ENCODE peak calls at places on chromosomes 11 and 22, in seven cellular contexts. V is progenitor cell of endocrine pancreas; M is stimulated activated CD4-positive, alpha-beta T cell treated with anti-CD3 and anti-CD28 coated beads, Interleukin-12 subunit alpha, Interleukin-12 subunit beta, amount 100 ng/mL, for 48 hours; N is NCI-H1092 treated with DMSO at 0.1 percent for 48 hours; W is WTC11; K is activated CD4-positive, alpha-beta T cell treated with anti-CD3 and anti-CD28 coated beads, Interleukin-2, amount 50 U/mL, for 1 hour; Z is NCI-H446 treated with DMSO at 0.1 percent for 48 hours. D is an unnamed sample.

GRCh38 chr11:86497310-86497709 is 122.6 kb downstream of the CCDC81 start:
- DNase-seq in V (no peak), M (no peak), N (no peak), W (no peak), K (no peak), Z (no peak), D (no peak)

GRCh38 chr11:47923667-47924066 is 56.7 kb upstream of the PTPRJ start:
- DNase-seq in V (no peak), M (no peak), N (peak), W (no peak), K (no peak), Z (no peak), D (no peak)

GRCh38 chr22:43005106-43005505 is 9.8 kb downstream of the PACSIN2 start:
- DNase-seq in V (no peak), M (no peak), N (no peak), W (no peak), K (no peak), Z (no peak), D (no peak)

GRCh38 chr22:37782340-37783168 is 25.2 kb upstream of the GCAT start:
- DNase-seq in V (no peak), M (no peak), N (no peak), W (no peak), K (no peak), Z (no peak), D (no peak)

GRCh38 chr22:31148953-31149627 is 8.8 kb upstream of the PLA2G3 start:
- DNase-seq in V (peak), M (no peak), N (peak), W (peak), K (peak), Z (peak), D (peak)

GRCh38 chr11:66727282-66727882 is 1.6 kb downstream of the SPTBN2 start:
- DNase-seq in V (no peak), M (peak), N (peak), W (peak), K (no peak), Z (no peak), D (no peak)

GRCh38 chr11:43021466-43021865 is 290.3 kb upstream of the API5 start:
- DNase-seq in V (no peak), M (no peak), N (peak), W (peak), K (no peak), Z (no peak), D (no peak)

GRCh38 chr22:22685586-22685985 is 41.2 kb downstream of the GGTLC2 start:
- DNase-seq in V (no peak), M (no peak), N (no peak), W (no peak), K (no peak), Z (no peak), D (no peak)

GRCh38 chr11:31943056-31943780 is 132.1 kb upstream of the PAX6 start:
- DNase-seq in V (no peak), M (no peak), N (no peak), W (no peak), K (no peak), Z (no peak), D (no peak)

GRCh38 chr11:47220401-47220821 is 5.6 kb downstream of the DDB2 start:
- DNase-seq in V (no peak), M (no peak), N (no peak), W (no peak), K (no peak), Z (no peak), D (no peak)

GRCh38 chr22:30866811-30867271 is 101.7 kb downstream of the MORC2 start:
- DNase-seq in V (no peak), M (no peak), N (no peak), W (no peak), K (no peak), Z (no peak), D (no peak)

GRCh38 chr22:42758929-42759629 is 38.4 kb upstream of the A4GALT start:
- DNase-seq in V (no peak), M (no peak), N (no peak), W (no peak), K (no peak), Z (no peak), D (no peak)

GRCh38 chr11:8018742-8019631 is 31.9 kb downstream of the EIF3F start:
- DNase-seq in V (peak), M (peak), N (peak), W (peak), K (peak), Z (no peak), D (peak)

GRCh38 chr22:46500201-46500600 is 37.2 kb downstream of the CELSR1 start:
- DNase-seq in V (no peak), M (no peak), N (peak), W (peak), K (no peak), Z (no peak), D (no peak)

GRCh38 chr22:37999236-37999635 is 14.9 kb upstream of the SOX10 start:
- DNase-seq in V (no peak), M (no peak), N (no peak), W (no peak), K (no peak), Z (no peak), D (no peak)

GRCh38 chr11:64093233-64094039 is 57.7 kb downstream of the FLRT1 start:
- DNase-seq in V (no peak), M (no peak), N (peak), W (no peak), K (no peak), Z (no peak), D (no peak)

GRCh38 chr11:35879361-35879760 is 64.5 kb upstream of the LDLRAD3 start:
- DNase-seq in V (no peak), M (no peak), N (no peak), W (no peak), K (no peak), Z (no peak), D (no peak)

GRCh38 chr11:5289696-5290095 is 12.1 kb downstream of the OR51B4 start:
- DNase-seq in V (no peak), M (no peak), N (no peak), W (no peak), K (no peak), Z (no peak), D (no peak)

D was measured in NCI-H1694.